ENCODE peak calls at places on chromosomes 3 and 15, in four cellular contexts. N is HepG2, C is K562, Z is GM12878. O is an unnamed sample.

GRCh38 chr3:38306941-38307340 is 24.8 kb downstream of the SLC22A14 start:
- DNase-seq in Z (no peak), N (no peak), C (no peak), O (no peak)

GRCh38 chr3:160448845-160449659 is 534 bp downstream of the TRIM59 start:
- DNase-seq in C (peak; percentile 51), Z (no peak), N (no peak), O (peak; percentile 55)

GRCh38 chr3:25080461-25080860 is 347.6 kb upstream of the RARB start:
- DNase-seq in Z (no peak), N (no peak), C (no peak), O (no peak)

GRCh38 chr15:82535566-82536408 is 4.5 kb downstream of the RPS17 start:
- DNase-seq in N (peak; percentile 58), C (peak; percentile 36), Z (no peak), O (no peak)

GRCh38 chr15:68511073-68511991 is 67.5 kb upstream of the CORO2B start:
- DNase-seq in N (no peak), C (no peak), Z (no peak), O (peak; percentile 57)

GRCh38 chr3:23761440-23761896 is 44.3 kb upstream of the UBE2E1 start:
- DNase-seq in C (peak; percentile 30), N (peak; percentile 29), Z (peak; percentile 56), O (peak; percentile 55)

GRCh38 chr3:25887907-25888306 is 98.0 kb downstream of the OXSM start:
- DNase-seq in C (no peak), Z (no peak), N (no peak), O (no peak)

GRCh38 chr15:95559875-95560394 is 770.6 kb upstream of the NR2F2 start:
- DNase-seq in N (no peak), C (peak; percentile 76), Z (no peak), O (peak; percentile 97)

GRCh38 chr15:58684751-58685150 is 64.8 kb downstream of the ADAM10 start:
- DNase-seq in Z (no peak), C (no peak), N (no peak), O (peak; percentile 41)

GRCh38 chr15:47443839-47444238 is 273.5 kb upstream of the SEMA6D start:
- DNase-seq in Z (no peak), N (no peak), C (no peak), O (peak; percentile 65)

GRCh38 chr3:95226437-95226836 is 1163.6 kb downstream of the NSUN3 start:
- DNase-seq in Z (no peak), C (no peak), N (no peak), O (no peak)

GRCh38 chr3:153658151-153658550 is 463.0 kb upstream of the ARHGEF26 start:
- DNase-seq in C (no peak), Z (no peak), N (no peak), O (no peak)

GRCh38 chr15:72271221-72271620 is 1.1 kb downstream of the PARP6 start:
- DNase-seq in N (no peak), Z (no peak), C (no peak), O (no peak)

GRCh38 chr3:185709241-185709955 is 115.4 kb downstream of the IGF2BP2 start:
- DNase-seq in N (no peak), C (no peak), Z (no peak), O (no peak)

GRCh38 chr15:29040367-29040745 is 154.6 kb downstream of the APBA2 start:
- DNase-seq in Z (no peak), N (no peak), C (no peak), O (peak; percentile 70)

GRCh38 chr15:80582816-80583423 is 112.2 kb upstream of the ABHD17C start:
- DNase-seq in C (no peak), Z (no peak), N (no peak), O (no peak)

GRCh38 chr15:90015749-90016148 is 14.6 kb downstream of the ZNF710 start:
- DNase-seq in C (no peak), N (no peak), Z (no peak), O (no peak)

GRCh38 chr3:45760878-45761711 is 35.2 kb downstream of the SLC6A20 start:
- DNase-seq in C (peak; percentile 71), Z (peak; percentile 5), N (peak; percentile 39), O (peak; percentile 76)

GRCh38 chr3:60953406-60953805 is 297.8 kb downstream of the FHIT start:
- DNase-seq in C (no peak), Z (no peak), N (no peak), O (no peak)

GRCh38 chr3:138712086-138712485 is 103.5 kb downstream of the FAIM start:
- DNase-seq in N (no peak), Z (no peak), C (no peak), O (no peak)

GRCh38 chr3:29796808-29797207 is 515.9 kb downstream of the RBMS3 start:
- DNase-seq in N (no peak), Z (no peak), C (no peak), O (no peak)

GRCh38 chr3:16484216-16484615 is 29.3 kb downstream of the RFTN1 start:
- DNase-seq in N (no peak), C (no peak), Z (no peak), O (peak; percentile 99)

GRCh38 chr3:47404955-47405790 is 24.4 kb downstream of the PTPN23 start:
- DNase-seq in Z (no peak), N (no peak), C (peak; percentile 60), O (no peak)

GRCh38 chr3:180871901-180872300 is 40.6 kb upstream of the FXR1 start:
- DNase-seq in C (no peak), N (no peak), Z (no peak), O (peak; percentile 17)

GRCh38 chr3:178392553-178392952 is 143.7 kb upstream of the KCNMB2 start:
- DNase-seq in Z (no peak), C (no peak), N (no peak), O (peak; percentile 52)

GRCh38 chr3:3705090-3705775 is 94.0 kb upstream of the LRRN1 start:
- DNase-seq in Z (no peak), N (no peak), C (no peak), O (no peak)

GRCh38 chr3:56836276-56837163 is 34.8 kb upstream of the ARHGEF3 start:
- DNase-seq in N (peak; percentile 46), C (no peak), Z (no peak), O (no peak)

GRCh38 chr3:56837196-56837955 is 35.6 kb upstream of the ARHGEF3 start:
- DNase-seq in N (no peak), Z (peak; percentile 21), C (no peak), O (no peak)

GRCh38 chr3:56838441-56838840 is 36.7 kb upstream of the ARHGEF3 start:
- DNase-seq in N (no peak), C (peak; percentile 24), Z (no peak), O (no peak)

GRCh38 chr3:56835626-56836025 is 33.9 kb upstream of the ARHGEF3 start:
- DNase-seq in Z (no peak), C (peak; percentile 7), N (no peak), O (peak; percentile 37)

GRCh38 chr3:56839784-56840724 is 38.3 kb upstream of the ARHGEF3 start:
- DNase-seq in Z (no peak), C (no peak), N (peak; percentile 59), O (peak; percentile 87)
- TF ChIP-seq BHLHE40 in Z (no peak), C (no peak), N (no peak), O (peak; percentile 40)

DNA sequence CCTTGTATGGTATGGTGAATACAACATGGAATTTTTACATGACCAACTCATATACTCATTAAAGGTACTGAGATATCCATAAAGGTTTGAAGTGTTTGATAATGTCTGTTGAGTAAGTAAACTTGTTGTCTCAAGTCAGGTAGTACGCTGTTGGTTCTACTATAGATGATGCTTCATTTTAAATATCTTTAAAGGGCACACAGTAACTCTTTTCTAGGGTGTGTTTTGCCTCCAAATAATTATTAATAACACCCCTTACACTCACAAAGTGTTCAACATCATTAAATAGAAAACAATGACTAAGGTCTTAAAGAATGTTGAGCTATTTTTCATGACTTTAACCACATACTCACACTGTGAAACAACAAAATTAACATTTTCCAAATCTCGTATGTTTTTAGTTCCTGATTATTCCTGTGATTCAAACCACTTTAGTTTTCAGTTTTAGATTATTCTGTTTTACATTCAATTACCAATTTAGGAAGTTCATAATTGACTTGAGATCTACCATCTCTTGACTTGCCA is 220.0 kb upstream of the NANOGP8 start:
- DNase-seq in Z (no peak), N (no peak), C (no peak), O (no peak)
- H4K20me1 ChIP-seq in Z (no peaks in the 10 kb centered on the region), N (no peaks in the 10 kb centered on the region), C (no peaks in the 10 kb centered on the region), O (no peaks in the 10 kb centered on the region)

GRCh38 chr3:52819936-52820335 is 10.5 kb downstream of the ITIH4 start:
- DNase-seq in N (no peak), Z (no peak), C (no peak), O (no peak)

GRCh38 chr3:52824037-52824436 is 6.4 kb downstream of the ITIH4 start:
- DNase-seq in C (no peak), N (no peak), Z (no peak), O (no peak)

GRCh38 chr3:52817860-52818259 is 12.6 kb downstream of the ITIH4 start:
- DNase-seq in Z (no peak), N (no peak), C (no peak), O (no peak)

GRCh38 chr3:52822363-52822762 is 8.1 kb downstream of the ITIH4 start:
- DNase-seq in Z (no peak), C (no peak), N (no peak), O (no peak)

GRCh38 chr3:52820741-52821140 is 9.7 kb downstream of the ITIH4 start:
- DNase-seq in C (peak; percentile 46), Z (no peak), N (peak; percentile 51), O (peak; percentile 6)
- TF ChIP-seq BHLHE40 in C (peak; percentile 18), Z (no peak), N (peak; percentile 61), O (no peak)

GRCh38 chr3:48688032-48688736 is 2.5 kb upstream of the NCKIPSD start:
- DNase-seq in N (no peak), Z (no peak), C (no peak), O (peak; percentile 84)
- H4K20me1 ChIP-seq in N (peaks cover 4% of the 10 kb centered on the region), Z (no peaks in the 10 kb centered on the region), C (peaks cover 13% of the 10 kb centered on the region), O (peaks cover 49% of the 10 kb centered on the region)

GRCh38 chr3:119731545-119732343 is 28.9 kb downstream of the CFAP91 start:
- DNase-seq in C (peak; percentile 10), Z (no peak), N (no peak), O (peak; percentile 30)
- TF ChIP-seq BHLHE40 in C (no peak), Z (no peak), N (no peak), O (no peak)

GRCh38 chr3:5141760-5142159 is 19.7 kb downstream of the ARL8B start:
- DNase-seq in Z (no peak), C (no peak), N (no peak), O (no peak)

GRCh38 chr3:5149306-5149880 is 27.3 kb downstream of the ARL8B start:
- DNase-seq in C (peak; percentile 29), N (no peak), Z (no peak), O (no peak)

GRCh38 chr3:5144316-5144994 is 22.4 kb downstream of the ARL8B start:
- DNase-seq in C (no peak), N (no peak), Z (no peak), O (no peak)

GRCh38 chr3:5143459-5143858 is 21.4 kb downstream of the ARL8B start:
- DNase-seq in C (peak; percentile 63), Z (no peak), N (no peak), O (no peak)

DNA sequence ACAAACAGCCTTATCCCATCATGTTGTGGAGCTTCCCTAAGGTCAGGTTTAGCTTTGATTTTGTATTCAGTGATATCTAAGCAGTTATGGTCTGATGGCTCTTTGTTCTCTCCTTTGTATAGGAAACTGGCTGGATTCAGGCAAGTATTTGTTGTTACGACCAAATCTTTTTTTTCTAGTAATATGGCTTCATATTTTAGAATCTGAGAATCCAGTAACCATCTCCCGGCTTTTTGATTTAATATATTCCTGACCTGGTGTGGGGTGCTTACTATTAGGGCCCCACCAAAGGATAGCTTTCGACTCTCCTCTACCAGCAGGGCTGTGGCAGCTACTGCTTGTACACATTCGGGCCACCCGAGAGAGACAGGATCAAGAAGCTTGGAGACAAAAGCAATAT is 23.0 kb downstream of the ARL8B start:
- DNase-seq in Z (no peak), C (no peak), N (no peak), O (no peak)
- H4K20me1 ChIP-seq in Z (no peaks in the 10 kb centered on the region), C (peaks cover 20% of the 10 kb centered on the region), N (peaks cover 5% of the 10 kb centered on the region), O (peaks cover 69% of the 10 kb centered on the region)